ENCODE peak calls at places on chromosomes 3 and 15, in seven cellular contexts. S, G, N, O, F, U and Q are unnamed samples.

GRCh38 chr15:63968122-63968524 is 78.2 kb downstream of the DAPK2 start:
- DNase-seq in S (peak; percentile 2), O (no peak), U (peak; percentile 46), N (no peak), G (no peak), F (no peak), Q (no peak)

GRCh38 chr3:149895807-149896206 is 74.9 kb downstream of the PFN2 start:
- DNase-seq in U (no peak), S (no peak), O (no peak), G (no peak), F (no peak), N (no peak), Q (no peak)

GRCh38 chr15:64430000-64430735 is 30.2 kb upstream of the ZNF609 start:
- DNase-seq in N (peak; percentile 93), F (no peak), O (peak; percentile 87), S (peak; percentile 79), G (no peak), U (no peak), Q (peak; percentile 89)

GRCh38 chr3:71542548-71543370 is 40.8 kb downstream of the FOXP1 start:
- DNase-seq in S (peak; percentile 91), O (peak; percentile 87), U (peak; percentile 96), G (peak; percentile 41), F (peak; percentile 44), N (peak; percentile 92), Q (peak; percentile 94)

GRCh38 chr15:37131639-37132038 is 31.3 kb upstream of the MEIS2 start:
- DNase-seq in O (no peak), U (no peak), G (no peak), S (no peak), F (no peak), N (no peak), Q (no peak)

GRCh38 chr3:100710355-100711198 is 1.3 kb downstream of the TFG start:
- DNase-seq in G (peak; percentile 56), S (peak; percentile 68), O (peak; percentile 11), N (peak; percentile 77), F (no peak), U (no peak), Q (no peak)

GRCh38 chr15:98391568-98391967 is 256.8 kb upstream of the IGF1R start:
- DNase-seq in O (no peak), N (no peak), S (no peak), U (no peak), F (no peak), G (no peak), Q (no peak)

GRCh38 chr15:31438601-31439265 is 112.1 kb downstream of the KLF13 start:
- DNase-seq in O (no peak), U (peak; percentile 28), N (no peak), F (no peak), S (no peak), G (no peak), Q (no peak)

GRCh38 chr3:187484547-187485325 is 116.6 kb downstream of the RTP4 start:
- DNase-seq in N (no peak), G (no peak), S (no peak), U (no peak), F (no peak), O (no peak), Q (no peak)

GRCh38 chr3:10489746-10490483 is 15.5 kb downstream of the ATP2B2 start:
- DNase-seq in N (no peak), O (no peak), G (no peak), F (no peak), S (no peak), U (no peak), Q (no peak)

GRCh38 chr3:44883999-44884431 is 9.6 kb downstream of the TGM4 start:
- DNase-seq in S (peak; percentile 82), G (no peak), O (peak; percentile 59), U (no peak), F (no peak), N (peak; percentile 95), Q (peak; percentile 89)

GRCh38 chr3:44280631-44281030 is 38.9 kb downstream of the TOPAZ1 start:
- DNase-seq in G (no peak), O (no peak), S (no peak), F (no peak), U (no peak), N (no peak), Q (no peak)

GRCh38 chr3:98690876-98691275 is 72.3 kb upstream of the ST3GAL6 start:
- DNase-seq in S (no peak), G (no peak), U (no peak), O (no peak), F (no peak), N (peak; percentile 21), Q (no peak)

GRCh38 chr15:82903511-82903910 is 49.0 kb downstream of the HOMER2 start:
- DNase-seq in G (no peak), U (no peak), F (no peak), S (no peak), O (no peak), N (no peak), Q (no peak)

GRCh38 chr3:57068437-57069089 is 8.1 kb downstream of the SPATA12 start:
- DNase-seq in S (peak; percentile 84), O (peak; percentile 60), N (peak; percentile 61), U (peak; percentile 89), G (peak; percentile 84), F (no peak), Q (peak; percentile 64)